ENCODE peak calls at places on chromosomes 1 and 21, in four cellular contexts. C is HCT116, H is SK-N-SH, Z is K562. W is an unnamed sample.

GRCh38 chr1:8276173-8276914 is 41.6 kb upstream of the SLC45A1 start:
- DNase-seq in Z (no peak), C (no peak), H (no peak), W (no peak)

GRCh38 chr1:21626921-21627339 is 42.2 kb downstream of the RAP1GAP start:
- DNase-seq in Z (peak), H (no peak), C (no peak), W (no peak)

GRCh38 chr1:185813401-185813979 is 79.3 kb downstream of the HMCN1 start:
- DNase-seq in H (peak), Z (peak), C (peak), W (peak)

GRCh38 chr1:219123041-219123440 is 50.6 kb upstream of the LYPLAL1 start:
- DNase-seq in C (no peak), Z (no peak), H (no peak), W (no peak)

GRCh38 chr1:201949491-201949890 is 3.1 kb upstream of the LMOD1 start:
- DNase-seq in C (no peak), Z (no peak), H (no peak), W (no peak)

GRCh38 chr1:218400624-218401023 is 55.5 kb downstream of the TGFB2 start:
- DNase-seq in Z (no peak), H (no peak), C (no peak), W (no peak)

GRCh38 chr1:193408782-193409293 is 222.4 kb upstream of the B3GALT2 start:
- DNase-seq in Z (no peak), H (no peak), C (no peak), W (no peak)

GRCh38 chr1:201016943-201017827 is 6.3 kb downstream of the KIF21B start:
- DNase-seq in H (peak), C (no peak), Z (no peak), W (no peak)

GRCh38 chr1:193105821-193106177 is 585 bp upstream of the GLRX2 start:
- DNase-seq in Z (no peak), H (peak), C (no peak), W (no peak)

GRCh38 chr1:159922499-159923202 is 2.7 kb downstream of the TAGLN2 start:
- DNase-seq in C (no peak), Z (peak), H (peak), W (no peak)

GRCh38 chr1:92483442-92484170 is 3.1 kb downstream of the GFI1 start:
- DNase-seq in C (no peak), H (peak), Z (no peak), W (no peak)

GRCh38 chr1:28860332-28861073 is 48.5 kb downstream of the OPRD1 start:
- DNase-seq in Z (no peak), C (no peak), H (no peak), W (no peak)

GRCh38 chr21:38284221-38284620 is 27.4 kb downstream of the KCNJ15 start:
- DNase-seq in H (no peak), Z (no peak), C (no peak), W (no peak)

GRCh38 chr21:38286739-38287426 is 30.1 kb downstream of the KCNJ15 start:
- DNase-seq in H (no peak), Z (no peak), C (no peak), W (no peak)

GRCh38 chr21:38280446-38280845 is 23.7 kb downstream of the KCNJ15 start:
- DNase-seq in Z (no peak), C (no peak), H (no peak), W (no peak)

GRCh38 chr21:38277501-38278111 is 20.8 kb downstream of the KCNJ15 start:
- DNase-seq in H (no peak), C (no peak), Z (no peak), W (peak)

DNA sequence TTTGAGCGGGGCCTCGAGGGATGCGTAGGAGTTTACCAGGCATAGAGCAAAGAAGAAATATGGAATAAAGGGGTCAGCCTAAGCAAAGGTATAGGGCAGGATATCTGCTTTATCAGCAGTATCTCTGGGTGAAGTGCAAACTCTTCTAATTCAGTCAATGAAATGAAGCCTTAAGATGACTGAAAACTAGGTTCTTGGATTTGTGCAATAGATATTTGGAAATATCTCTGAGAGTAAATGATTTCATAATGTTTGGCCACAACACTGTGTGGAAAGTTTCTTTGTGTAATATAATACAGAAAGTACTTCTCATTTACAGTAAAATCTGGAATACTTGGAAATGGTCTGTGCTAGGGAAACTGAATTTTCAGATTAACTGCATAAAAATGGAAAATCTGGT is 26.1 kb downstream of the KCNJ15 start:
- DNase-seq in Z (no peak), H (no peak), C (no peak), W (no peak)
- TF ChIP-seq SIN3A in Z (no peak), H (no peak), C (no peak), W (no peak)

GRCh38 chr1:31389616-31390015 is 16.7 kb upstream of the FABP3 start:
- DNase-seq in H (no peak), Z (no peak), C (no peak), W (no peak)

GRCh38 chr1:31383967-31384366 is 11.1 kb upstream of the FABP3 start:
- DNase-seq in H (no peak), C (no peak), Z (no peak), W (no peak)

GRCh38 chr1:31390071-31390470 is 17.2 kb upstream of the FABP3 start:
- DNase-seq in C (no peak), H (no peak), Z (no peak), W (no peak)

GRCh38 chr1:31382379-31382989 is 9.6 kb upstream of the FABP3 start:
- DNase-seq in Z (no peak), H (peak), C (no peak), W (no peak)

GRCh38 chr1:31387612-31388011 is 14.7 kb upstream of the FABP3 start:
- DNase-seq in H (no peak), C (no peak), Z (no peak), W (no peak)
- TF ChIP-seq SIN3A in H (no peak), C (no peak), Z (no peak), W (no peak)

DNA sequence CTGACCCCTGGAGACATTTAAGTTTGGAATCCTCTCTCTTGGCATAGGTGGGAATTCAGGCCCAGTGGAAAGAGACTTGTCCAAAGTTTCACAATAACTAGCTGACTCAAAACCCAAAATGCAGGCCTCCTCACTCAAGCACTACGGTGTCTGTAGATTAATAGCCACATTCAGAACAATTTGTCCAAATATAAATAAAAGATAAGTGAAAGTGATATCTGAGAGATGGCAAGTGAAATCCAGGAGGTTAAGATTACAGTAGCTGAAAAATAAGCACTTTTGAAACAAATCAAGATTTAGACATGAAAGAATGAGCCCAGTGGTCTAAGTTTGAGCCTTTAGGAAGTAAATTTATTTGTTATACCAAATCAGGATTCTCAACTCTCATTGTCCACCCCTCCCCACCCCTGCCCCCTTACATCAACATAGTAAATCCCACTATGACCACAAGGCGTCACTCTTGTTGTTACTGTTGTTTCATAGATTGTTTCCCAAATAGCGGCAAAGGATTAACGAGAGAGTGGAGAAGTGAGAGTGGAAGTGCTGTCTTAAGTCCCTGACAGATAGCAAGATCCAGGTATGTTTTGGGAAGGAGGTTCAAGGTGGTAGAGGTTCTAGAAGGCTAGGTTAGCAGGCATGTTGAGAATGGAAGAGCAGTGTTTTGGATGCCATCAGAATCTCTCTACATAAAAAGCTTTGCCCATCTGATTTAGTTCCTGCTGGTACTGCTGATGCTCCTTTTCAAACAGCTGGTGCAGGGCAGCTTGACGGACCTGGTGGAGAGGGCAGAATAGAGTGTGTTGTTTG is 7.1 kb upstream of the TPM3 start:
- DNase-seq in H (peak), Z (peak), C (no peak), W (no peak)
- TF ChIP-seq SIN3A in H (no peak), Z (no peak), C (no peak), W (no peak)

GRCh38 chr1:44240802-44241671 is 27.8 kb downstream of the DMAP1 start:
- DNase-seq in C (no peak), H (peak), Z (peak), W (no peak)

GRCh38 chr1:44237721-44238457 is 24.6 kb downstream of the DMAP1 start:
- DNase-seq in H (peak), C (peak), Z (peak), W (no peak)

GRCh38 chr1:44238651-44239050 is 25.4 kb downstream of the DMAP1 start:
- DNase-seq in Z (no peak), H (no peak), C (no peak), W (no peak)

GRCh38 chr1:44239961-44240371 is 26.7 kb downstream of the DMAP1 start:
- DNase-seq in H (no peak), Z (no peak), C (no peak), W (no peak)

DNA sequence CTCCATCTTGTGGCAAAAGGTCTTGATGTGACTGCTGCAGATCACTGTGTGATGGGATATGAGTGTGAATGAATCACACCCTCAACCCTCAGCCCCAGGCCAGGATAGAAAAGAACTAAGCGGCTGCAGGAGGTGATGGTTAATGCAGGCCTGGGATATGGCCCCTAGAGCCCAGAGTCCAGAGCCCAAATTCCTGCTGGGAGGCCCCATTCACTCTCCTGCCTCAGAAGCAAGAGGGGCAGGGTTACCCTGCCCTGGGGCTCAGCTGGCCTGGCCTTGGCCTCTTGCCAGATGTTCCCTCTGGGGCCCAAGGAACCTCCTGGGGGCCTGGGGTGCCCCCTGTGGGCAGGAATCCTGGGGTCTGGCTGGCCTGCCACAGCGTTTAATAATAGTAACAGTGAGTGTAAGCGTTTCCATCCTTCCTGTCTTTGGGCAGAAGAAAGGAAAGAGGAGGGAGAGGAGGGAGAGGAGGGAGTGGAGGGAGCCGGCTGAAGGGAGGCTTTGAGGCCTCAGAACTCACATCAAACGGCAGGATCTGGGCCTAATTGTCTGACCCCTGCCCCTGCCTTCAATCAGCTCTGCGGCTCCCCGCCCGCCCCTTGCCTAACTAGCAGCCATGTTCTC is 26.2 kb downstream of the DMAP1 start:
- DNase-seq in Z (peak), C (no peak), H (peak), W (no peak)
- TF ChIP-seq SIN3A in Z (no peak), C (no peak), H (no peak), W (no peak)

GRCh38 chr1:116373451-116374339 is 651 bp downstream of the ATP1A1 start:
- DNase-seq in H (peak), Z (peak), C (no peak), W (no peak)
- TF ChIP-seq SIN3A in H (peak), Z (peak), C (no peak), W (no peak)

GRCh38 chr1:94110021-94110761 is 10.8 kb downstream of the ABCA4 start:
- DNase-seq in H (no peak), Z (no peak), C (no peak), W (no peak)

GRCh38 chr1:94111879-94112278 is 9.1 kb downstream of the ABCA4 start:
- DNase-seq in H (no peak), Z (no peak), C (no peak), W (no peak)

GRCh38 chr1:94113592-94114322 is 7.2 kb downstream of the ABCA4 start:
- DNase-seq in H (no peak), C (no peak), Z (no peak), W (no peak)

GRCh38 chr1:94109478-94109877 is 11.5 kb downstream of the ABCA4 start:
- DNase-seq in C (no peak), H (no peak), Z (no peak), W (no peak)

DNA sequence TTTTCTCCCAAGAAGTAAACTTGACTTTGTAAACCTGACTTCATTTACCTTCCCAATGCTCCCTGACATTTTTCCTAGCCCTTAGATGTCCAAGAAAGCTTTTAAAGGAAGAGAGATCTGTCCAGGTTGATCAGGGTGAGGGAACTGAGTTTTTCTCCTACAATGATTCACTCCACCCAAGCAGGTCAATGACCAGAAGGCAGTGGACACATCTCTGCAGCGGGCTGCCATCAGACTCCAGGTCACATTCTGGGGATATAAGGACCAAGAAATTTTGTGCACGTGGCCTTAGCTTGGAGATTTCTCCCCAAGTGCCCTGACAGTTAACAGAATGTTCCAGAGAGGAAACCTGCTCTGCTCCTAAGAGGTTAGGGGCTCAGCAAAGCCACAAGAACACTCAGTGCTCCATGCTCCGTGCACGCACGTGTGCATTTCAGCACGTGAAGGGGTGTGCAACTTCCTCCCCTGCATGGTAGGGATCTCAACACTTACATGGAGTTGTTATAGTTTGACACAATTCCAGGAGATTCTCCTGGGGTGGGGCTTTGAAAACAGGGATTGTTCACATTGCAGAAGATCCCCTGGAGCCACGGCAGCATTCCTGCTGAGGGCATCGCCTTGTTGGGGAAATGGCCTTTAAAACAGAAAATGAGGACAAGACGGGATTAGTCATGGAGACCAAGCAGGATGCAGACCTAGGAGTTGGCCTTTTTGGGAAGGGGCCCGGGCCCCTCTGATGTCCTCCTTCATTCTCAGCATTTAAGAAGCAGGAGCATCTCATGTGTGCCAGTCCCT is 9.8 kb downstream of the ABCA4 start:
- DNase-seq in C (no peak), H (no peak), Z (no peak), W (no peak)
- TF ChIP-seq SIN3A in C (no peak), H (no peak), Z (no peak), W (no peak)

GRCh38 chr1:147800852-147801251 is 40.5 kb upstream of the GJA5 start:
- DNase-seq in H (no peak), Z (no peak), C (no peak), W (no peak)
- TF ChIP-seq SIN3A in H (no peak), Z (no peak), C (no peak), W (no peak)

GRCh38 chr21:25329227-25329626 is 278.1 kb downstream of the MRPL39 start:
- DNase-seq in Z (no peak), C (no peak), H (no peak), W (no peak)

GRCh38 chr21:25334046-25334730 is 273.1 kb downstream of the MRPL39 start:
- DNase-seq in H (no peak), Z (no peak), C (no peak), W (no peak)

GRCh38 chr21:25330266-25330665 is 277.0 kb downstream of the MRPL39 start:
- DNase-seq in Z (no peak), H (no peak), C (no peak), W (no peak)

GRCh38 chr21:25331286-25331685 is 276.0 kb downstream of the MRPL39 start:
- DNase-seq in C (no peak), H (no peak), Z (no peak), W (no peak)
- TF ChIP-seq SIN3A in C (no peak), H (no peak), Z (no peak), W (no peak)

W was measured in Panc1.